ENCODE peak calls at places on chromosome 7, in seven cellular contexts. O is testis, K is right atrium auricular region, H is suprapubic skin, I is cardiac muscle cell, Y is AG04449, J is GM12865. Q is an unnamed sample.

GRCh38 chr7:129807863-129808262 is 144.9 kb downstream of the UBE2H start:
- DNase-seq in Y (no peak), K (no peak), J (no peak), O (no peak), I (no peak), H (no peak), Q (no peak)

GRCh38 chr7:47539398-47540052 is 42.4 kb downstream of the TNS3 start:
- DNase-seq in I (no peak), O (peak; percentile 64), H (no peak), Y (no peak), J (no peak), K (no peak), Q (no peak)

GRCh38 chr7:157302314-157302711 is 34.5 kb upstream of the DNAJB6 start:
- DNase-seq in O (peak; percentile 44), H (no peak), Y (no peak), K (peak; percentile 68), I (no peak), J (peak; percentile 93), Q (no peak)

GRCh38 chr7:30598121-30598876 is 3.6 kb downstream of the GARS1 start:
- DNase-seq in H (no peak), K (no peak), I (no peak), O (no peak), J (no peak), Y (no peak), Q (no peak)

GRCh38 chr7:17247357-17247756 is 51.1 kb upstream of the AHR start:
- DNase-seq in Y (no peak), J (no peak), I (no peak), H (no peak), K (no peak), O (no peak), Q (no peak)

GRCh38 chr7:137882806-137883205 is 36.0 kb upstream of the DGKI start:
- DNase-seq in J (no peak), H (no peak), K (no peak), Y (no peak), I (no peak), O (no peak), Q (no peak)

GRCh38 chr7:151381333-151382078 is 28.3 kb downstream of the WDR86 start:
- DNase-seq in O (no peak), J (no peak), Y (no peak), H (peak; percentile 62), K (no peak), I (peak; percentile 53), Q (no peak)

GRCh38 chr7:130758429-130759056 is 24.5 kb upstream of the KLF14 start:
- DNase-seq in O (no peak), J (peak; percentile 62), K (no peak), I (peak; percentile 47), Y (peak; percentile 14), H (no peak), Q (no peak)

GRCh38 chr7:5598769-5599371 is 175.2 kb upstream of the TNRC18 start:
- DNase-seq in K (no peak), I (peak; percentile 43), Y (no peak), H (no peak), O (peak; percentile 51), J (peak; percentile 52), Q (no peak)

GRCh38 chr7:16836481-16836880 is 31.7 kb upstream of the AGR2 start:
- DNase-seq in H (no peak), K (no peak), I (no peak), O (no peak), Y (no peak), J (no peak), Q (no peak)

GRCh38 chr7:155395176-155395797 is 62.6 kb upstream of the EN2 start:
- DNase-seq in J (no peak), K (no peak), O (no peak), Y (no peak), I (no peak), H (no peak), Q (no peak)

GRCh38 chr7:105353752-105354328 is 34.9 kb downstream of the SRPK2 start:
- DNase-seq in J (peak; percentile 52), Y (no peak), O (peak; percentile 79), H (no peak), I (no peak), K (peak; percentile 62), Q (no peak)

GRCh38 chr7:44046321-44047061 is 2.0 kb downstream of the DBNL start:
- DNase-seq in H (no peak), O (no peak), Y (no peak), I (no peak), J (peak; percentile 82), K (no peak), Q (no peak)

GRCh38 chr7:15684036-15684815 is 2.3 kb downstream of the MEOX2 start:
- DNase-seq in K (no peak), J (no peak), H (no peak), O (no peak), Y (no peak), I (no peak), Q (no peak)

GRCh38 chr7:22447759-22448158 is 52.2 kb downstream of the STEAP1B start:
- DNase-seq in J (peak; percentile 90), H (no peak), O (no peak), Y (no peak), I (no peak), K (no peak), Q (no peak)

GRCh38 chr7:155556725-155557124 is 10.4 kb upstream of the CNPY1 start:
- DNase-seq in O (no peak), J (no peak), I (no peak), K (no peak), H (no peak), Y (no peak), Q (no peak)

GRCh38 chr7:30941582-30942310 is 22.0 kb upstream of the GHRHR start:
- DNase-seq in Y (no peak), J (no peak), H (no peak), I (no peak), K (no peak), O (no peak), Q (no peak)

GRCh38 chr7:116443101-116443523 is 56.4 kb upstream of the CAV2 start:
- DNase-seq in J (no peak), O (no peak), I (no peak), K (no peak), H (no peak), Y (peak; percentile 76), Q (no peak)

GRCh38 chr7:116171094-116171493 is 39.2 kb upstream of the TES start:
- DNase-seq in I (no peak), O (peak; percentile 56), K (no peak), Y (no peak), J (no peak), H (no peak), Q (no peak)

GRCh38 chr7:20597339-20597738 is 18.1 kb upstream of the ABCB5 start:
- DNase-seq in O (no peak), H (no peak), I (no peak), K (no peak), J (no peak), Y (no peak), Q (no peak)

GRCh38 chr7:80307251-80307856 is 172.7 kb downstream of the GNAI1 start:
- DNase-seq in Y (no peak), H (no peak), O (no peak), I (no peak), J (no peak), K (no peak), Q (no peak)

GRCh38 chr7:140297192-140297591 is 101.1 kb downstream of the SLC37A3 start:
- DNase-seq in H (no peak), I (no peak), Y (no peak), O (no peak), K (no peak), J (no peak), Q (no peak)
- TF ChIP-seq CTCF in H (no peak), I (no peak), Y (no peak), O (no peak), K (no peak), J (no peak), Q (no peak)

DNA sequence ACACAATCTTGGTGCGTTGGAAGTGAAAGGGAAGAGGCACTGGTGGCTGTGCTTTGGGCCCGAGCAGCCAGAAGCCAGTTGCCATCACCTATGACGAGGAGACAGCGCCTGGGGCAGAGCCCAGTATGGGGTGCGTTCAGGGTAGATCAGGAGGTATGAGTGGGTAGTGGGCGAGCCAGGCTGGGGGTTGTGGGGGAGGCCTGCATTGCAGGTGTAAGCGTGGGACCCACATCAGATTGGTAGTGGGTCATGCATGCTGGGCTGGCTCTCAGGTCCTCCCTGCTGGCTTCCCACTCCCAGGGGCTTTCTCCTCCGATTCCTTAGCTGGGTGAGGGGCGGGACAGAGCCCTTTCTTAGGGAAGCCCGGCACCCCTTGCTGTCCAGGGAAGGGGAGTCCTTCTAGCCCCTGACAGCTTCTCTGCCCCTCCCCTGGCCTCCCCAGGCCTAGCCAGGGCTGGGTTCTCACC is 445 bp upstream of the PVRIG start:
- DNase-seq in Y (no peak), K (no peak), O (no peak), H (no peak), J (no peak), I (no peak), Q (no peak)
- H3K4me3 ChIP-seq in Y (no peak overlapping the region), K (no peak overlapping the region), O (no peak overlapping the region), H (no peak overlapping the region), J (peak overlapping the region; percentile 66), I (no peak overlapping the region), Q (no peak overlapping the region)

DNA sequence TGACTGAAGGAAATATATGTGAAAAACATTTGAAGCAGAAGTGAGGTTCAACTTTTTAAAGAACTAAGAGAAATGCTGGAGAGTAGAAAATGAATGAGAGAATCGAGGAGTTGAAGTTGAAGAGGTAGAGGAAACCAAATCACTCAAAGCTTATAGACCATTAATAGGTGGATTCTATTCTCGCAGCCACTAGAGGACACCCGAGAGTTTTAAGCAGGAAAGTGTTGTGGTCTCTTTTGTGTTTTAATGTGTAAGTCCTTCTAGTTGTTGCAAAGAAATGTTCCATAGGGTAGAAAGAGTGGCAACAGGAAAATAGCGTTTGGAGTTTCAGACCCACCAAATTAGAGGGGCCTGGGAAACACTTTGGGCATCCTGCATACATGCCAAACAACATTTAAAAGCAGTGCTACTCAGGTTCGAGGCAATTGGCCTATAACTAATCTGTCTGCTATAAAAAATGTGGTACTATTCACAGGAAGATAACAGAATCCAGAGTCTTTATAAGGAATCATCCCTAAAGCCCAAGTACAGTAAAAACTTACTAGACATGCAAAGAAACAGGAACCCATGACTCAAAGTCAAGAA is 75.3 kb upstream of the TAS2R16 start:
- DNase-seq in O (no peak), I (peak; percentile 28), Y (no peak), J (peak; percentile 60), H (no peak), K (no peak), Q (no peak)
- TF ChIP-seq CTCF in O (no peak), I (peak; percentile 18), Y (no peak), J (peak; percentile 75), H (no peak), K (no peak), Q (no peak)

GRCh38 chr7:1668486-1668931 is 1.6 kb upstream of the ELFN1 start:
- DNase-seq in J (no peak), O (no peak), K (no peak), I (peak; percentile 18), H (peak; percentile 56), Y (no peak), Q (no peak)

GRCh38 chr7:1668932-1669485 is 1.1 kb upstream of the ELFN1 start:
- DNase-seq in I (no peak), Y (no peak), J (no peak), O (no peak), K (no peak), H (peak; percentile 42), Q (no peak)

GRCh38 chr7:1666779-1667565 is 3.1 kb upstream of the ELFN1 start:
- DNase-seq in K (no peak), O (no peak), J (no peak), H (peak; percentile 58), I (peak; percentile 77), Y (no peak), Q (no peak)

GRCh38 chr7:1666251-1666778 is 3.8 kb upstream of the ELFN1 start:
- DNase-seq in O (no peak), I (peak; percentile 63), K (no peak), J (no peak), H (peak; percentile 53), Y (no peak), Q (no peak)

GRCh38 chr7:1667566-1668485 is 2.3 kb upstream of the ELFN1 start:
- DNase-seq in O (no peak), K (no peak), Y (no peak), I (peak; percentile 80), H (peak; percentile 53), J (no peak), Q (no peak)
- H3K4me3 ChIP-seq in O (peak overlapping the region; percentile 21), K (peak overlapping the region; percentile 66), Y (peak overlapping the region; percentile 69), I (peak overlapping the region; percentile 68), H (peak overlapping the region; percentile 58), J (no peak overlapping the region), Q (peak overlapping the region; percentile 66)